ENCODE peak calls at places on chromosomes 6 and 20, in seven cellular contexts. O is natural killer cell, R is ovary, I is SK-MEL-5, K is neural crest cell, V is RCC 7860, T is RWPE1. M is an unnamed sample.

GRCh38 chr20:3072530-3073250 is 1.3 kb downstream of the OXT start:
- DNase-seq in O (no peak), R (no peak), I (no peak), K (no peak), V (no peak), T (no peak), M (no peak)

GRCh38 chr6:160995271-160995670 is 3.7 kb downstream of the MAP3K4 start:
- DNase-seq in O (no peak), R (no peak), I (no peak), K (no peak), V (no peak), T (no peak), M (no peak)

GRCh38 chr20:43857932-43858331 is 56.7 kb upstream of the TOX2 start:
- DNase-seq in O (no peak), R (no peak), I (no peak), K (no peak), V (no peak), T (no peak), M (no peak)

GRCh38 chr6:159094444-159095252 is 49.9 kb upstream of the TAGAP start:
- DNase-seq in O (no peak), R (no peak), I (no peak), K (no peak), V (no peak), T (no peak), M (no peak)

GRCh38 chr6:75230484-75231325 is 12.9 kb downstream of the COX7A2 start:
- DNase-seq in O (no peak), R (no peak), I (peak), K (peak), V (peak), T (peak), M (peak)

GRCh38 chr20:44448753-44449546 is 26.7 kb upstream of the TTPAL start:
- DNase-seq in O (no peak), R (no peak), I (peak), K (peak), V (no peak), T (no peak), M (peak)

GRCh38 chr6:136087986-136088385 is 162.1 kb downstream of the MTFR2 start:
- DNase-seq in O (no peak), R (no peak), I (no peak), K (no peak), V (no peak), T (no peak), M (no peak)

GRCh38 chr6:149990109-149990671 is 26.4 kb downstream of the ULBP1 start:
- DNase-seq in O (no peak), R (no peak), I (no peak), K (no peak), V (no peak), T (no peak), M (no peak)

GRCh38 chr20:646107-646867 is 6.7 kb downstream of the SRXN1 start:
- DNase-seq in O (no peak), R (no peak), I (no peak), K (no peak), V (peak), T (no peak), M (no peak)

GRCh38 chr6:14671261-14671681 is 553.7 kb downstream of the CD83 start:
- DNase-seq in O (no peak), R (peak), I (no peak), K (no peak), V (peak), T (no peak), M (no peak)

GRCh38 chr6:134028438-134028837 is 24.0 kb downstream of the SLC2A12 start:
- DNase-seq in O (no peak), R (no peak), I (no peak), K (no peak), V (no peak), T (no peak), M (no peak)

GRCh38 chr20:44247676-44248419 is 740 bp downstream of the GDAP1L1 start:
- DNase-seq in O (peak), R (peak), I (peak), K (peak), V (no peak), T (peak), M (peak)

GRCh38 chr20:34755367-34755766 is 51.2 kb downstream of the TP53INP2 start:
- DNase-seq in O (no peak), R (no peak), I (no peak), K (no peak), V (no peak), T (no peak), M (no peak)

GRCh38 chr6:11374036-11375010 is 141.9 kb upstream of the NEDD9 start:
- DNase-seq in O (no peak), R (no peak), I (no peak), K (no peak), V (no peak), T (no peak), M (no peak)

GRCh38 chr6:56890683-56891429 is 64.1 kb upstream of the BEND6 start:
- DNase-seq in O (no peak), R (no peak), I (no peak), K (no peak), V (peak), T (no peak), M (no peak)

GRCh38 chr20:40741507-40742106 is 52.6 kb upstream of the MAFB start:
- DNase-seq in O (peak), R (no peak), I (peak), K (peak), V (no peak), T (peak), M (peak)

M was measured in HT-29.